ENCODE peak calls at places on chromosome 18, in four cellular contexts. R is AG04450; T is brain microvascular endothelial cell; Z is CD8-positive, alpha-beta T cell. V is an unnamed sample.

GRCh38 chr18:55587341-55588000 is 521 bp downstream of the TCF4 start:
- DNase-seq in R (no peak), T (peak; percentile 14), Z (no peak), V (peak; percentile 71)

GRCh38 chr18:13612111-13612997 is 114.0 kb downstream of the FAM210A start:
- DNase-seq in R (no peak), T (no peak), Z (peak; percentile 57), V (no peak)

GRCh38 chr18:77984178-77984577 is 734.5 kb downstream of the GALR1 start:
- DNase-seq in R (no peak), T (no peak), Z (no peak), V (no peak)

GRCh38 chr18:26806224-26806623 is 59.3 kb downstream of the AQP4 start:
- DNase-seq in R (no peak), T (no peak), Z (no peak), V (no peak)

GRCh38 chr18:48018806-48019295 is 88.4 kb upstream of the SMAD2 start:
- DNase-seq in R (no peak), T (no peak), Z (no peak), V (no peak)

GRCh38 chr18:40159141-40160017 is 1795.7 kb upstream of the PIK3C3 start:
- DNase-seq in R (no peak), T (peak; percentile 46), Z (no peak), V (peak; percentile 80)

GRCh38 chr18:2515408-2515807 is 55.9 kb downstream of the METTL4 start:
- DNase-seq in R (peak; percentile 38), T (peak; percentile 78), Z (no peak), V (peak; percentile 74)

GRCh38 chr18:76405280-76405679 is 89.8 kb downstream of the ZNF516 start:
- DNase-seq in R (no peak), T (no peak), Z (no peak), V (no peak)

GRCh38 chr18:29154196-29154757 is 977.3 kb upstream of the CDH2 start:
- DNase-seq in R (no peak), T (peak; percentile 73), Z (no peak), V (no peak)

GRCh38 chr18:2889761-2890192 is 43.0 kb downstream of the EMILIN2 start:
- DNase-seq in R (no peak), T (peak; percentile 62), Z (no peak), V (no peak)

GRCh38 chr18:3596324-3597158 is 146.6 kb downstream of the TGIF1 start:
- DNase-seq in R (no peak), T (peak; percentile 30), Z (no peak), V (peak; percentile 47)

GRCh38 chr18:56641714-56642331 is 3.4 kb upstream of the TXNL1 start:
- DNase-seq in R (no peak), T (peak; percentile 36), Z (no peak), V (peak; percentile 79)

GRCh38 chr18:59910967-59911366 is 11.2 kb downstream of the PMAIP1 start:
- DNase-seq in R (no peak), T (no peak), Z (no peak), V (peak; percentile 83)

GRCh38 chr18:23231340-23232021 is 96.2 kb downstream of the CABLES1 start:
- DNase-seq in R (peak; percentile 65), T (peak; percentile 98), Z (peak; percentile 58), V (peak; percentile 92)

GRCh38 chr18:35489913-35490490 is 7.8 kb downstream of the INO80C start:
- DNase-seq in R (no peak), T (no peak), Z (no peak), V (no peak)

GRCh38 chr18:35495821-35496368 is 1.9 kb downstream of the INO80C start:
- DNase-seq in R (peak; percentile 29), T (no peak), Z (no peak), V (peak; percentile 34)

GRCh38 chr18:35490894-35491688 is 6.7 kb downstream of the INO80C start:
- DNase-seq in R (no peak), T (no peak), Z (no peak), V (no peak)

GRCh38 chr18:35494281-35494825 is 3.4 kb downstream of the INO80C start:
- DNase-seq in R (no peak), T (no peak), Z (no peak), V (no peak)

DNA sequence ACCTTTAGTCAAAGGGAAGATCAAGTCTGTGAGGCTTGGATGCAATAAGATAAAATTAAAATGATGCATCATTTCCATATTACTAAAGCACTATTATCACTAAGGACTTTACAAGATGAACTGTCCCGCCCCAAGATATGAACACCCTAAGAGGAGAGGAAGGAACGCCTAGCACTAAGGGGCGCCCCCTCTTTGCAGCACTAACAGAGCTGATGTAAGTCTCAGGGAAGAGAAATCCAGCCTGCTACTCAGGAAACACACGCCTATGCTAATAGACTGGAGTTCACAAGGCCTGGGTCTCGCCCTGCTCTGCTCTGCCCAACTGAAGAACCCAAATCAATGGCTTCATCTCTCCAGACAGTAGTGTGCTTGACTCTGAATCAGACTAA is 6.1 kb downstream of the INO80C start:
- DNase-seq in R (no peak), T (no peak), Z (no peak), V (no peak)
- H3K27ac ChIP-seq in R (no peak overlapping the region), T (peak overlapping the region; percentile 43), Z (no peak overlapping the region), V (no peak overlapping the region)

GRCh38 chr18:6708880-6709279 is 20.6 kb upstream of the ARHGAP28 start:
- DNase-seq in R (no peak), T (no peak), Z (no peak), V (no peak)

GRCh38 chr18:6712401-6712800 is 17.1 kb upstream of the ARHGAP28 start:
- DNase-seq in R (no peak), T (no peak), Z (no peak), V (no peak)

GRCh38 chr18:6719098-6719913 is 10.2 kb upstream of the ARHGAP28 start:
- DNase-seq in R (no peak), T (no peak), Z (no peak), V (no peak)

GRCh38 chr18:6718255-6718654 is 11.3 kb upstream of the ARHGAP28 start:
- DNase-seq in R (no peak), T (no peak), Z (no peak), V (no peak)

DNA sequence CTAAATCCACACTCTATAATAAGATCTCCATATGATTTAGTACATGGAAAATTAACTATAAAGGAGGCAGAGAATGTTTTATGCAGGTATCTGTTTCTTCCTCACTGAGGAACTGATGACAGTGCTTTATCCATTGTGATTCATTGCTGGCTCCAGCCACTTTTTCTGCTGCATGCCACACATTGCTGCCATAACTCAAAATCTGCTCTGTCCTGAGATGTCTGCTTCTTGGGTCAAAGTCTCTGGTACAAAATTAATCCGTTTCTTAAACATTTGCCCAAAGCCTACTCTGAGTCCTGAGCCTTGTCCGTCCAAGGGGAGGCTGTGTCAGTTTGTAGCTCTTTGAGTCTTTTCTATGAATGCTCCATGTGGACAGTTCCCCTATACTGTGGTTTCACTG is 15.5 kb upstream of the ARHGAP28 start:
- DNase-seq in R (no peak), T (no peak), Z (no peak), V (no peak)
- H3K27ac ChIP-seq in R (no peak overlapping the region), T (no peak overlapping the region), Z (no peak overlapping the region), V (no peak overlapping the region)

DNA sequence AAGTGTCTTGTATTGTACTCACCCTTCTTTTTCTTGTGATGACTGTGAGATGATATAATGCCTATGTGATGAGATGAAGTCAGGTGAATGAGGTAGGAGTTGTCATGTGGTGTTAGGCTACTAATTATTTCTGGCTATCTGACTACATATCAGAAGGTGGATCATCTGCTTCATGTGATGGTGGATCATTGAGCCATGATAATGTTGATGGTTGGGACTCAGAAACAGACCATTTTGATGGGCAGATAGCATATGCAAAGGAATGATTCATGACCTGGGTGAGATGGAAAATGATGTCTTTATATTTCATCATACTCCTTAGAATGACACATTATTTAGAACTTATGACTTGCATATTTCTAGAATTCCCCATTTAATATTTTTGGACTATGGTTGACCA is 19.5 kb downstream of the ANKRD30B start:
- DNase-seq in R (no peak), T (no peak), Z (no peak), V (peak; percentile 43)
- H3K27ac ChIP-seq in R (no peak overlapping the region), T (no peak overlapping the region), Z (no peak overlapping the region), V (no peak overlapping the region)

DNA sequence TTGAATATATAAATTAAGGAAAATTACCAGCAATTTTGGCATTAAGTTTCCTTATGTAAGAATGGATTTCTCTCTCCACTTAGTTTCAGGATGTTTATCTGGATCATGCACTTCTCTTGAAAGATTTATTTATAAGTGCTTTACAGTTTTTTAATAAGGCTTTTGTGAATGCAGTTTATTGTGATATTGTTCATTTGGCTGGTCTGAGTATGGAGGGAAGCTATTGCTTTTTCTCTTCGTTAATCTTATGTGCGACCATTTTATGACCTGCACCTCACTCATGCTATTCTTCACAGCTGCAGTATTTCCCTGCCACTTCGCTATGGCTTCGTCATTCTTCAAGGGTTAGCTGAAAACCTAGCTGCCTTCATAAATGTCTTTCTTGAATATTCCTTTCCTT is 233.3 kb downstream of the SOCS6 start:
- DNase-seq in R (no peak), T (no peak), Z (no peak), V (no peak)
- H3K27ac ChIP-seq in R (no peak overlapping the region), T (no peak overlapping the region), Z (no peak overlapping the region), V (no peak overlapping the region)